ENCODE peak calls at places on chromosomes 13 and 19, in four cellular contexts. R is K562, X is HepG2, N is GM12878. Z is an unnamed sample.

GRCh38 chr13:102905905-102906304 is 60.1 kb downstream of the ERCC5 start:
- DNase-seq in R (no peak), X (no peak), N (no peak), Z (no peak)

GRCh38 chr19:7636317-7636690 is 606 bp upstream of the STXBP2 start:
- DNase-seq in R (no peak), X (no peak), N (no peak), Z (no peak)

GRCh38 chr13:19597523-19597922 is 35.9 kb upstream of the MPHOSPH8 start:
- DNase-seq in R (no peak), X (no peak), N (no peak), Z (no peak)

GRCh38 chr19:28908941-28909340 is 304.0 kb downstream of the UQCRFS1 start:
- DNase-seq in R (no peak), X (no peak), N (no peak), Z (no peak)

GRCh38 chr19:10158071-10158470 is 36.7 kb downstream of the DNMT1 start:
- DNase-seq in R (no peak), X (no peak), N (no peak), Z (no peak)

GRCh38 chr13:112247471-112248405 is 128.4 kb upstream of the SPACA7 start:
- DNase-seq in R (no peak), X (no peak), N (no peak), Z (no peak)

GRCh38 chr19:42129399-42130253 is 2.6 kb downstream of the POU2F2 start:
- DNase-seq in R (no peak), X (no peak), N (peak), Z (no peak)

GRCh38 chr19:1490020-1490310 is 185 bp downstream of the PCSK4 start:
- DNase-seq in R (no peak), X (no peak), N (no peak), Z (no peak)

GRCh38 chr19:35000647-35001501 is 751 bp downstream of the GRAMD1A start:
- DNase-seq in R (peak), X (peak), N (no peak), Z (peak)

GRCh38 chr13:72622546-72622945 is 104.9 kb downstream of the MZT1 start:
- DNase-seq in R (no peak), X (no peak), N (no peak), Z (no peak)

GRCh38 chr19:11737964-11738745 is 591 bp downstream of the ZNF823 start:
- DNase-seq in R (peak), X (peak), N (no peak), Z (peak)

GRCh38 chr19:18373892-18374629 is 11.9 kb upstream of the GDF15 start:
- DNase-seq in R (peak), X (peak), N (peak), Z (peak)

GRCh38 chr13:40340368-40341085 is 325.9 kb downstream of the FOXO1 start:
- DNase-seq in R (no peak), X (no peak), N (no peak), Z (no peak)

DNA sequence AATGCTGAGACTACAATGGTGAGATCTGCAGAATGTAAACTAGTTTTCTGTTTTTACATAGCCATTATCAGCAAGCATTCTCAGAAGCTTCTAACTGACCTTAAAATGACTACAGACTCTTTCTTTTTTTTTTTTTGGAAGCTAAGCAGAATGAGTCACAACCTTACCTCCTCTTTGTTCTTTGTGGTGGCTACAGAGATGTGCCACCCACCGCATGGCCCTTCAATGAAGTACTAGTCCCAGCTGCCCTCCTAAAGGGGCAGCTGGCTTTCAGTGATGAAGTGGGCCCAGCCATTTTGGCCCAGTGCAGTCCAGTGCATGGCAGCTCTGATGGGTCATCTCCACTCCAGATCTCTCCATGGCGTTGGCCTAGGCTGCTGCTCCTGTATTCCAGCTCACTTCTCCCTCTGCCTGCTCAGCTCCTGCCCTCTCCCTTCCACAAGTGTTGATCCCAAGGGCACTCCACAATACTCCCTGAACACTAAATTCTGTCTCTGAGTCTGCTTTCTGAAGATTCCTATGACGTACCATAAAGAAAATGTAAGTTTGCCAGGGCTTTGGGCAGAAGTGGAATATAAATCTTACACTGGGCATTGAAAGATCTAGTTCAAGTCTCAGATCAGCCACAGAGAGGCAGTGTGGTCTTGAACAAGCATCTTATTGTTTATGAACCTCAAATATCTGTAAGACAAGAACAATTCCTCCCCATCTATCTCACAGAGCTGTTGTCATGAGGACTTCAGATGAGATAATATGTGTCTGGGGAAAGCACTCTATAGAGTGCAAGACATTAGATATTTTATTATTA is 85.6 kb downstream of the RXFP2 start:
- DNase-seq in R (no peak), X (no peak), N (peak), Z (no peak)
- TF ChIP-seq FOXM1 in R (no peak), X (no peak), N (no peak), Z (no peak)

GRCh38 chr13:99340638-99341037 is 33.4 kb upstream of the GPR183 start:
- DNase-seq in R (no peak), X (no peak), N (no peak), Z (no peak)
- TF ChIP-seq TARDBP in R (no peak), X (no peak), N (no peak), Z (no peak)

DNA sequence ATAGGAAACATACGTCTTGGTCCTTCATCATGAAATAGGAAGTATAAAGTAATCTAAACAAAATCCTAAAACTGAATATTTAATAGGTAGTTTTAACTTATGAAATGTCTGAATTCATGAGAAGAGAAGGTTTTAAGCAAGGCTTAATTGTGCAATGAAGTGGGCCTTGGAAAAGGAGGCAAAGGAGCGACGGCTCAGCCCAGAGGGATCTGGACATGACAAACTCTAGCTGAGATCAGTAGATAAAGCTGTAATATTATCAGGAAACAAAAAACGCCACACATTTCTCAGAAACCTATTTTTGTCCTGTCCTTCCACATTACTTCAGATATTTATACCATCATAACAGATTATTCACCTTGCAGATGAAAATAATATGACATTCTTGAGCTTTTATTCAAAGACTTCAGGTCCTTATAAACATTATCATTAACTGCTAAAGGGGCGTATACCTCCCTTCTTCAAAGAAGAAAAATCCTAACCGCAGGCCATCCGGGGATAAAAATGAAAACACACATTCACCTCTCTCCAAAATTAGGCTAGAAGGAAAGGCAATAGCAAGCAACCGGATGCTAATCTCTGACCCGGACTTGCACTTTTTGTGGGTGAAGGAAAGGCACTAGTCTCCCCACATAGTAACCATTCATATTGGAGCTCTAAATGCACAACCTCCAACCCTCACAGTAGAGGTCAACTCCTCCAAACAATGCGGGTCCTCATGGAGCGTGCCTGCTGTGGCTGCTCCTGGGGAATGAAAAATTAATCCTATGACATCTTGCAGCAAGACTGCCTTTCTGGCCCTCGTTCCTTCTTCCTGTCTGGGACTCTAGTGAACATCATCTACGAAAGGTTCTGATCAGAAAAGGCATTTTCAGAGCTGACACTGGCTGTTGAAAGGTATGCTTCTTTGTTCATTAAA is 108.8 kb downstream of the TBC1D4 start:
- DNase-seq in R (no peak), X (no peak), N (no peak), Z (no peak)
- TF ChIP-seq FOXM1 in R (no peak), X (no peak), N (no peak), Z (no peak)

GRCh38 chr19:39246951-39247669 is 1.5 kb downstream of the IFNL4 start:
- DNase-seq in R (no peak), X (no peak), N (no peak), Z (no peak)
- TF ChIP-seq TARDBP in R (no peak), X (no peak), N (no peak), Z (no peak)

DNA sequence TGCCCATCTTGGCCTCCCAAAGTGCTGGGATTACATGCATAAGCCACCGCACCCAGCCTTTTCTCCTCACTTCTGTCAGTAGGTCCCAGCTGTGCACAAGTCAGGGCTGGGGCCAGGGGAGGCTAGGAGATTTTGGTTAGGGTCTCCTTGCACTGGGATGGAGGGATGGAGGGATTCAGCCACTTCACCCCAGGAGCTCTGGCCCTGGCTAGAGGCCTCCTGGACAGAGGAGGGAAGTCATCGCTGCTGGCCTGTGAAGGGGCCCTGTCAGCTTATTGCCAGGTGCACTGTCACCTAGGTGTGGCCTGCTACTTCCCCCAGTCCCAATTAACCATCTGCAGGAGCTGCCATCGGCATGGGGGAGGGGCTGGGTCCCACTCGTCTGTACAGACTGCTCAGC is 52.2 kb downstream of the CHST8 start:
- DNase-seq in R (no peak), X (no peak), N (no peak), Z (no peak)
- TF ChIP-seq FOXM1 in R (no peak), X (no peak), N (no peak), Z (no peak)

DNA sequence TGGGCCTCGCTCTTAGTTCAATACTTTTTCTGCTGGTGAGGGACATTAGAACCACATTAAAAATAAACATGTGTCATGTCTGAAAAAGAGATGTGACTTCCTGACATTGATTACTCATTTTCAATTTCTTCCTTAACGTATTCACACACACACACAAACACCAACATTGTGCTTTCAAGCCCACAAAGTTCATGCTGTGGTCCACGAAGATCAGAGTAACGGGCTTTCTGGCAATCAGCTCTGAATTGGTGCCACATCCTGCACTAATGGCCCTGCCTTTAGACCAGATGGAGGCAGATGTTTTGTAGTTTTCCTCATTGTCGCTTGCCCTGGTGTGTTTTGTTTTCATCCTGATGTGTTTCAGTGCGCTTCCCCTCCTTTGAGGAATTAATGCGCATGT is 47.9 kb upstream of the POMP start:
- DNase-seq in R (no peak), X (no peak), N (no peak), Z (no peak)
- TF ChIP-seq TARDBP in R (no peak), X (no peak), N (no peak), Z (no peak)

GRCh38 chr19:13640611-13641010 is 123.7 kb upstream of the MRI1 start:
- DNase-seq in R (no peak), X (no peak), N (no peak), Z (no peak)
- TF ChIP-seq FOXM1 in R (no peak), X (no peak), N (no peak), Z (no peak)

GRCh38 chr13:26307701-26308100 is 53.8 kb downstream of the CDK8 start:
- DNase-seq in R (no peak), X (no peak), N (no peak), Z (no peak)

GRCh38 chr13:26308250-26308649 is 54.3 kb downstream of the CDK8 start:
- DNase-seq in R (no peak), X (no peak), N (no peak), Z (no peak)

GRCh38 chr13:26308836-26309235 is 54.9 kb downstream of the CDK8 start:
- DNase-seq in R (no peak), X (no peak), N (no peak), Z (no peak)

GRCh38 chr13:26310003-26310402 is 56.1 kb downstream of the CDK8 start:
- DNase-seq in R (no peak), X (no peak), N (no peak), Z (no peak)

DNA sequence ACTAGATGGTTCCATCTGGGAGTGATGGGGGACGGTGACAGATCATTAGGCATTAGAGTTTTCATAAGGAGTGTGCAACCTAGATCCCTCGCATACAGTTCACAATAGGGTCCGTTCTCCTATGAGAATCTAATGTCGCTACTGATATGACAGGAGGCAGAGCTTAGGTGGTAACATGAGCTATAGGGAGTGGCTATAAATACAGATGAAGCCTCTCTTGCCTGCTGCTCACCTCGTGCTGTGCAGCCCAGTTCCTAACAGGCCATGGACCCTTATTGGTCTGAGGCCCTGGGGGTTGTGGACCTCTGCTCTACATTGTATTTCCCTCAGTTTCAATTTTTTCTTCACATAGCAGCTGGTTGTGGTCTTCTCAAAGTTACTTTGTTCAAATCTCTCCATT is 56.5 kb downstream of the CDK8 start:
- DNase-seq in R (no peak), X (no peak), N (no peak), Z (no peak)
- TF ChIP-seq TARDBP in R (no peak), X (no peak), N (no peak), Z (no peak)

Z was measured in HEK293T.